ENCODE peak calls at places on chromosomes 16 and 17, in seven cellular contexts. C is neural crest cell; D is dorsolateral prefrontal cortex; L is NCI-H460; N is activated CD8-positive, alpha-beta memory T cell treated with anti-CD3 and anti-CD28 coated beads for 1 hour; P is EL; X is cardiac muscle cell. O is an unnamed sample.

GRCh38 chr17:27906623-27907022 is 13.5 kb upstream of the LYRM9 start:
- DNase-seq in D (no peak), X (no peak), N (no peak), C (no peak), P (no peak), L (no peak), O (no peak)

GRCh38 chr16:78785218-78785617 is 685.8 kb downstream of the WWOX start:
- DNase-seq in D (no peak), X (no peak), P (no peak), L (no peak), C (no peak), N (no peak), O (no peak)

GRCh38 chr17:32626371-32626770 is 139.6 kb downstream of the CDK5R1 start:
- DNase-seq in L (no peak), P (no peak), N (no peak), C (no peak), D (no peak), X (no peak), O (no peak)

GRCh38 chr17:80945736-80946135 is 45.9 kb upstream of the CHMP6 start:
- DNase-seq in C (no peak), X (no peak), P (no peak), N (no peak), D (no peak), L (no peak), O (no peak)

GRCh38 chr16:85428899-85429775 is 184.0 kb upstream of the GSE1 start:
- DNase-seq in N (no peak), X (no peak), P (no peak), L (no peak), D (no peak), C (no peak), O (peak)

GRCh38 chr16:80259289-80259805 is 281.4 kb upstream of the DYNLRB2 start:
- DNase-seq in N (no peak), D (no peak), L (no peak), P (no peak), X (peak), C (no peak), O (no peak)

GRCh38 chr17:6157716-6158115 is 87.5 kb downstream of the WSCD1 start:
- DNase-seq in N (no peak), X (no peak), C (no peak), L (no peak), D (no peak), P (no peak), O (no peak)

GRCh38 chr17:68603663-68604062 is 2.5 kb upstream of the FAM20A start:
- DNase-seq in P (no peak), N (no peak), L (no peak), D (no peak), C (no peak), X (no peak), O (no peak)

GRCh38 chr17:751269-752001 is 629 bp downstream of the GEMIN4 start:
- DNase-seq in C (no peak), N (peak), L (peak), P (peak), D (no peak), X (peak), O (peak)

GRCh38 chr17:79655672-79656290 is 44.9 kb upstream of the RBFOX3 start:
- DNase-seq in X (no peak), C (no peak), L (no peak), D (no peak), N (no peak), P (no peak), O (peak)

O was measured in mesothelial cell of epicardium.